ENCODE peak calls at places on chromosomes 16 and 17, in six cellular contexts. One of them, this sample, is unnamed.

GRCh38 chr17:50835563-50836231 is at the start of gene WFIKKN2:
- DNase-seq in GM12878: no peak
- DNase-seq in HepG2: no peak
- DNase-seq in K562: no peak
- DNase-seq in HCT116: no peak
- DNase-seq in SK-N-SH: no peak
- DNase-seq in this sample: no peak

GRCh38 chr17:38511126-38512108 is 83.2 kb downstream of the ARHGAP23 start:
- DNase-seq in SK-N-SH: no peak
- DNase-seq in K562: peak
- DNase-seq in HCT116: no peak
- DNase-seq in HepG2: no peak
- DNase-seq in GM12878: no peak
- DNase-seq in this sample: no peak

GRCh38 chr16:21599994-21600773 is 807 bp downstream of the METTL9 start:
- DNase-seq in K562: peak
- DNase-seq in HCT116: no peak
- DNase-seq in GM12878: peak
- DNase-seq in SK-N-SH: peak
- DNase-seq in HepG2: peak
- DNase-seq in this sample: no peak

GRCh38 chr17:38732376-38733314 is 2.5 kb downstream of the CISD3 start:
- DNase-seq in GM12878: no peak
- DNase-seq in K562: no peak
- DNase-seq in SK-N-SH: no peak
- DNase-seq in HCT116: no peak
- DNase-seq in HepG2: no peak
- DNase-seq in this sample: peak

GRCh38 chr17:47802341-47803022 is 19.1 kb downstream of the OSBPL7 start:
- DNase-seq in K562: peak
- DNase-seq in SK-N-SH: peak
- DNase-seq in HCT116: peak
- DNase-seq in GM12878: no peak
- DNase-seq in HepG2: peak
- DNase-seq in this sample: peak

GRCh38 chr17:66567234-66568170 is 265.1 kb downstream of the PRKCA start:
- DNase-seq in K562: peak
- DNase-seq in GM12878: peak
- DNase-seq in HCT116: peak
- DNase-seq in SK-N-SH: peak
- DNase-seq in HepG2: peak
- DNase-seq in this sample: peak

GRCh38 chr16:56999409-57000270 is 10.3 kb downstream of the NLRC5 start:
- DNase-seq in K562: no peak
- DNase-seq in SK-N-SH: no peak
- DNase-seq in HCT116: no peak
- DNase-seq in GM12878: no peak
- DNase-seq in HepG2: no peak
- DNase-seq in this sample: no peak

GRCh38 chr16:87465306-87465705 is 27.5 kb downstream of the ZCCHC14 start:
- DNase-seq in SK-N-SH: peak
- DNase-seq in GM12878: no peak
- DNase-seq in K562: peak
- DNase-seq in HCT116: no peak
- DNase-seq in HepG2: peak
- DNase-seq in this sample: no peak

GRCh38 chr17:56679148-56679766 is 85.8 kb downstream of the NOG start:
- DNase-seq in HepG2: peak
- DNase-seq in GM12878: no peak
- DNase-seq in SK-N-SH: peak
- DNase-seq in HCT116: peak
- DNase-seq in K562: peak
- DNase-seq in this sample: peak

DNA sequence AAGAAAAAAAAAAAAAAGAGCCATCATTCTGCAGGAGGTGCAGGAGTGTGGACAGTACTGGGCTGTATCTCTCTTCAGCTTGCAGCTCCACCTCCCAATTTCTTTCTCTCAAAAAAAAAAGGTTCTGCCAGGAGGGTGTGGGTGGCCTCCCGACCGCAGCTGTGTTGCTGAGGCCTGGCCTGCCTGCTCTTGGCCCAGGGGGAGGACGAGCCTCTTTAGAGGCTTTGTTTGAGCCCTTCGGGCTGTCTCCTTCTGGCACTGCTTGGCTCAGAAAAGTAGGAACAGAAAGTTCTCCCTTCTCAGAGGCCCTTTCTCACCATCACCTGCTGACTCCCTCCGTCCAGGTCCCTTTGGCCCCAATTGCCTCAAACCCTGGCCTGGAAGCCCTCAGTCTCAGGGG is 22.2 kb upstream of the C17orf107 start:
- DNase-seq in HepG2: no peak
- DNase-seq in SK-N-SH: no peak
- DNase-seq in K562: no peak
- DNase-seq in GM12878: no peak
- DNase-seq in HCT116: no peak
- DNase-seq in this sample: no peak
- TF ChIP-seq JUND in HepG2: no peak
- TF ChIP-seq JUND in SK-N-SH: no peak
- TF ChIP-seq JUND in K562: no peak
- TF ChIP-seq JUND in GM12878: no peak
- TF ChIP-seq JUND in HCT116: no peak
- TF ChIP-seq JUND in this sample: no peak

DNA sequence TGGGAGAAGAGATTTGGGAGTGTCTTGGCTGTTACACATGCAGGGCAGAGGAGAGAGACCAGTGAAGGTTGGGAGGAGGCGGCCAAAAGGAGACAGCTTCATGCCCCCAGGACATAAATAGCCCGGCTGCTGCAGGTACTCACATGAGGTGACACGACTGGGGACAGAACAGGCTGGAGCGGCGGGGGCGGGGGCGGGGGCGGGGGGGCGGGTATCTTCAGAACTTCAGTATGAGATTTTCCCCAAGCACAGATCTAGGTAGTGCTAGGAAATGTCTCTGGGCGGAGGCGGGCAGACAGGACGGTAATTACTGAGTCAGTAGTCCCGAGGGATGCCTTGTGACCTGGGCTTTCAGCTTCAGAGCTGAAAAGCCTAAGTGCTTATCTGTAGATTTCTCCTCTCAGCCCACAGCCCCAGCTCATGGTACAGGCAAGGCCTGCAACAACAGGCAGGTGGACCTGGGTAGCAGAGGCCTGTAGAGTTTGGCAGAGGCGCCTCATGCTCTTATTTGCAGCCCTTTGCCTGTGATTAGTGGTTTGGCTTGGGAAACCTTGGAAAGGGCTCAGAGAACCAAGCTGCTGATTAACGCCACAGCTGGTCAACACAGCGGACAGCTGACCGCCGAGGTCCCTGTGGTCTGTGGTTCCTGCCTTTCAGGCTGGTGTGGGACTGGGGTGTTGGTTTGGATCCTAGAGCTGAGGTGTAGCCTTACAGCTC is 24.5 kb downstream of the UNK start:
- DNase-seq in HCT116: no peak
- DNase-seq in GM12878: peak
- DNase-seq in K562: no peak
- DNase-seq in HepG2: no peak
- DNase-seq in SK-N-SH: peak
- DNase-seq in this sample: no peak
- TF ChIP-seq JUND in HCT116: no peak
- TF ChIP-seq JUND in GM12878: no peak
- TF ChIP-seq JUND in K562: no peak
- TF ChIP-seq JUND in HepG2: no peak
- TF ChIP-seq JUND in SK-N-SH: no peak
- TF ChIP-seq JUND in this sample: no peak

GRCh38 chr16:69478685-69479084 is 54.3 kb downstream of the CYB5B start:
- DNase-seq in HCT116: no peak
- DNase-seq in GM12878: no peak
- DNase-seq in SK-N-SH: no peak
- DNase-seq in HepG2: no peak
- DNase-seq in K562: no peak
- DNase-seq in this sample: no peak
- TF ChIP-seq JUND in HCT116: no peak
- TF ChIP-seq JUND in GM12878: no peak
- TF ChIP-seq JUND in SK-N-SH: no peak
- TF ChIP-seq JUND in HepG2: no peak
- TF ChIP-seq JUND in K562: no peak
- TF ChIP-seq JUND in this sample: no peak

DNA sequence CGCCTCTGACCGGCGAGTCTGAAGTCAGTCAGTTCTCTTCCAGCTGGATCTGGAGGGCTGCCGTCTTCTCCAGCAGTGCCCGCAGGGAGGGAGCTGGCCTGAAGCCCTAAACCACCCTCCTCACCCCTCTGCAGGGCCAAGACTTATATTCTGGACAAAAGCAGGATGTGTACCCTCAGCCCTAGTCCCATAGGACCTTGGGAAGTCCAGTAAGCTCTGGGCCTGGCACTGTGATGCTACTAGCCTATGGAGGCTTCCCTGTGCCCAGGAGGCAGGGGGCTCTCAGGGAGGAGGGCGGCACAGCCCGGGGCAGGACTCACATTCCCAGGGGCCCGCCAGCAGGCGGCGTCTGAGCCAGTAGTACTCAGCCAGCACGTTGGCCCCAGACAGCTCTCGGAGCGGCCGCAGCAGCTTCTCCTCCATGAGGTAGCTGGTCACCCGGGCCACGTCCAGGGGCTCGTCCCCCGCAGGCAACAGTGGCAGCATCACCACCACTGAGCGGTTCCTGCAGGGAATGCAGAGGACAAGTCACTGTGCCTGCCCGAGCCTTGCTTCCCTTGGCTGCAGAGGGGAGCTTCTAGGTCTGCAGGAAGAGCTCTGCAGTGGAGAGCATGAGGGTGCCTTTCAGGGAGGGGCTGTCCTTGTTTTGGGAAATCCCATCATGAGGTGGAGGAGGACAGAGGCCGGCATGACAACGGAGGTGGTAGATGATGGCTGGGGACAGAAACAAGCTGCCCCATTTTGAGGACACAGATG is 41.7 kb downstream of the RMI2 start:
- DNase-seq in GM12878: no peak
- DNase-seq in K562: peak
- DNase-seq in HepG2: peak
- DNase-seq in SK-N-SH: no peak
- DNase-seq in HCT116: no peak
- DNase-seq in this sample: no peak
- TF ChIP-seq JUND in GM12878: no peak
- TF ChIP-seq JUND in K562: no peak
- TF ChIP-seq JUND in HepG2: no peak
- TF ChIP-seq JUND in SK-N-SH: no peak
- TF ChIP-seq JUND in HCT116: no peak
- TF ChIP-seq JUND in this sample: no peak

DNA sequence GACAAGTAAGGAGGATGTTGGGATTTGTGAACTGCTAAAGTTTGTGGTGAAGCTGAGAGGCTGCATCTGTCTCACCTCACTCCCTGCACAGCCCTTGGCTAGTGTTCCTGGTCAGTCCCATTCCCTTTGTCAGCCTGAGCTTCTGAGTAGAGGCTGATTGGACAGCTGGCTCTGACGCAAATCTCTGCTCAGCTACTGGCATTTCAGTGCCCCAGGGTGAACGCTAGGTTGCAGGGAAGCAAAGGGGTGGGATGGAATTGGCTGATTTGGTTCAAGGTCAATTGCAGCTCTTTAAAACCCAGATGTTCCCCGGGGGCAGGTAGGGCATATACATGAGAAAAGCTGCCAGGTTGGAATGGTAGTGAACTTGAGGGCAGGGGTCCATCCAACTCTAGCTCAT is 23.1 kb upstream of the CNOT1 start:
- DNase-seq in HCT116: no peak
- DNase-seq in GM12878: no peak
- DNase-seq in K562: no peak
- DNase-seq in SK-N-SH: peak
- DNase-seq in HepG2: peak
- DNase-seq in this sample: peak
- TF ChIP-seq JUND in HCT116: no peak
- TF ChIP-seq JUND in GM12878: no peak
- TF ChIP-seq JUND in K562: no peak
- TF ChIP-seq JUND in SK-N-SH: no peak
- TF ChIP-seq JUND in HepG2: no peak
- TF ChIP-seq JUND in this sample: no peak